ENCODE peak calls at places on chromosomes 5 and 9, in nine cellular contexts. S is AG10803; E is KG1; P is EL; X is Panc1; T is stimulated activated naive CD8-positive, alpha-beta T cell treated with anti-CD3 and anti-CD28 coated beads, Interleukin-15, amount 100 ng/mL, for 72 hours; G is upper lobe of right lung; V is M059J; W is nucleus accumbens. U is an unnamed sample.

GRCh38 chr9:133474853-133475252 is 4.0 kb downstream of the SLC2A6 start:
- DNase-seq in S (no peak), E (no peak), P (no peak), X (no peak), T (no peak), G (no peak), V (no peak), W (no peak), U (no peak)

GRCh38 chr9:137703842-137704508 is 85.2 kb downstream of the EHMT1 start:
- DNase-seq in S (no peak), E (no peak), P (no peak), X (no peak), T (no peak), G (no peak), V (no peak), W (no peak), U (no peak)

GRCh38 chr9:38125889-38126288 is 56.9 kb upstream of the SHB start:
- DNase-seq in S (no peak), E (no peak), P (no peak), X (no peak), T (no peak), G (no peak), V (peak), W (no peak), U (no peak)

GRCh38 chr5:10524376-10525123 is 39.3 kb upstream of the ANKRD33B start:
- DNase-seq in S (peak), E (no peak), P (peak), X (no peak), T (no peak), G (no peak), V (peak), W (peak), U (peak)

GRCh38 chr9:134376386-134377142 is 50.3 kb downstream of the RXRA start:
- DNase-seq in S (no peak), E (no peak), P (no peak), X (no peak), T (no peak), G (no peak), V (no peak), W (no peak), U (no peak)

GRCh38 chr5:10935536-10935935 is 174.5 kb upstream of the DAP start:
- DNase-seq in S (no peak), E (no peak), P (no peak), X (no peak), T (no peak), G (no peak), V (no peak), W (no peak), U (no peak)

GRCh38 chr5:152270117-152270516 is 135.0 kb downstream of the NMUR2 start:
- DNase-seq in S (no peak), E (no peak), P (no peak), X (no peak), T (no peak), G (no peak), V (no peak), W (no peak), U (no peak)

GRCh38 chr5:80963966-80964481 is 3.9 kb downstream of the RASGRF2 start:
- DNase-seq in S (no peak), E (no peak), P (peak), X (no peak), T (no peak), G (no peak), V (peak), W (no peak), U (peak)

GRCh38 chr9:78325343-78325742 is 28.4 kb downstream of the PSAT1 start:
- DNase-seq in S (peak), E (no peak), P (peak), X (no peak), T (no peak), G (no peak), V (no peak), W (peak), U (peak)

GRCh38 chr5:96517294-96517693 is 84.2 kb upstream of the PCSK1 start:
- DNase-seq in S (peak), E (no peak), P (no peak), X (no peak), T (no peak), G (no peak), V (peak), W (no peak), U (peak)

GRCh38 chr5:72369301-72370079 is 49.3 kb downstream of the PTCD2 start:
- DNase-seq in S (peak), E (no peak), P (no peak), X (no peak), T (no peak), G (no peak), V (peak), W (no peak), U (no peak)

GRCh38 chr5:16048132-16048531 is 131.5 kb downstream of the MARCHF11 start:
- DNase-seq in S (no peak), E (no peak), P (no peak), X (no peak), T (no peak), G (no peak), V (no peak), W (no peak), U (no peak)

GRCh38 chr5:139767960-139768359 is 27.6 kb upstream of the PSD2 start:
- DNase-seq in S (no peak), E (no peak), P (no peak), X (no peak), T (no peak), G (no peak), V (no peak), W (no peak), U (no peak)

GRCh38 chr9:124007157-124007460 is 4.5 kb upstream of the LHX2 start:
- DNase-seq in S (no peak), E (no peak), P (no peak), X (no peak), T (no peak), G (no peak), V (no peak), W (no peak), U (no peak)

GRCh38 chr5:131488463-131488862 is 146.6 kb downstream of the RAPGEF6 start:
- DNase-seq in S (no peak), E (no peak), P (no peak), X (no peak), T (no peak), G (no peak), V (no peak), W (no peak), U (no peak)

GRCh38 chr5:36495638-36496010 is 110.8 kb upstream of the SLC1A3 start:
- DNase-seq in S (peak), E (no peak), P (no peak), X (no peak), T (no peak), G (no peak), V (no peak), W (no peak), U (no peak)

GRCh38 chr9:15482146-15482545 is 28.6 kb downstream of the PSIP1 start:
- DNase-seq in S (peak), E (no peak), P (no peak), X (no peak), T (no peak), G (no peak), V (no peak), W (no peak), U (no peak)

GRCh38 chr9:33880562-33881089 is 63.7 kb downstream of the UBE2R2 start:
- DNase-seq in S (no peak), E (no peak), P (no peak), X (no peak), T (no peak), G (no peak), V (no peak), W (no peak), U (no peak)

GRCh38 chr9:94084314-94084713 is at the start of gene PTPDC1:
- DNase-seq in S (peak), E (no peak), P (peak), X (no peak), T (peak), G (no peak), V (peak), W (peak), U (peak)

GRCh38 chr5:151682751-151683331 is 3.9 kb downstream of the SPARC start:
- DNase-seq in S (peak), E (no peak), P (peak), X (no peak), T (no peak), G (no peak), V (no peak), W (peak), U (peak)

GRCh38 chr5:96928931-96929708 is 6.8 kb upstream of the LNPEP start:
- DNase-seq in S (no peak), E (no peak), P (no peak), X (no peak), T (peak), G (no peak), V (no peak), W (no peak), U (no peak)

GRCh38 chr5:158886957-158887356 is 212.8 kb downstream of the EBF1 start:
- DNase-seq in S (no peak), E (no peak), P (no peak), X (no peak), T (no peak), G (no peak), V (no peak), W (no peak), U (no peak)

GRCh38 chr9:80131627-80132026 is 559.9 kb downstream of the TLE4 start:
- DNase-seq in S (no peak), E (no peak), P (no peak), X (no peak), T (no peak), G (no peak), V (no peak), W (no peak), U (no peak)